ENCODE peak calls at places on chromosomes 5 and 9, in four cellular contexts. V is prostate gland, R is suprapubic skin, I is spleen. Z is an unnamed sample.

GRCh38 chr9:20255052-20255451 is 367.2 kb downstream of the MLLT3 start:
- DNase-seq in V (no peak), R (no peak), I (no peak), Z (no peak)

GRCh38 chr5:154002093-154002492 is 36.6 kb downstream of the FAM114A2 start:
- DNase-seq in V (no peak), R (no peak), I (no peak), Z (no peak)

GRCh38 chr9:36922548-36922947 is 111.5 kb downstream of the PAX5 start:
- DNase-seq in V (no peak), R (no peak), I (no peak), Z (no peak)

GRCh38 chr9:73348485-73348884 is 196.8 kb downstream of the ANXA1 start:
- DNase-seq in V (no peak), R (no peak), I (no peak), Z (no peak)

GRCh38 chr5:142422426-142422825 is 97.6 kb upstream of the SPRY4 start:
- DNase-seq in V (no peak), R (no peak), I (no peak), Z (no peak)

GRCh38 chr5:149063017-149063687 is at the start of gene SH3TC2:
- DNase-seq in V (peak), R (no peak), I (peak), Z (peak)

GRCh38 chr9:92771309-92771708 is 6.7 kb upstream of the BICD2 start:
- DNase-seq in V (no peak), R (no peak), I (no peak), Z (no peak)

GRCh38 chr5:149937610-149938009 is 7.0 kb downstream of the PDE6A start:
- DNase-seq in V (peak), R (no peak), I (no peak), Z (no peak)

GRCh38 chr9:4855861-4856260 is 63.1 kb downstream of the RCL1 start:
- DNase-seq in V (no peak), R (no peak), I (no peak), Z (peak)

GRCh38 chr9:77598510-77598909 is 49.6 kb downstream of the GNA14 start:
- DNase-seq in V (no peak), R (no peak), I (no peak), Z (no peak)

GRCh38 chr5:112933105-112933504 is 11.1 kb upstream of the REEP5 start:
- DNase-seq in V (no peak), R (no peak), I (no peak), Z (no peak)

GRCh38 chr9:79572891-79573696 is 1.3 kb downstream of the TLE4 start:
- DNase-seq in V (peak), R (peak), I (peak), Z (peak)

GRCh38 chr5:130216306-130216705 is 312.0 kb downstream of the CHSY3 start:
- DNase-seq in V (no peak), R (no peak), I (no peak), Z (no peak)

GRCh38 chr5:20305463-20305862 is 317.5 kb upstream of the CDH18 start:
- DNase-seq in V (no peak), R (no peak), I (no peak), Z (no peak)

GRCh38 chr5:149420509-149421371 is 41.6 kb upstream of the IL17B start:
- DNase-seq in V (no peak), R (peak), I (no peak), Z (no peak)

GRCh38 chr9:96040591-96041461 is 165.3 kb downstream of the ERCC6L2 start:
- DNase-seq in V (peak), R (no peak), I (no peak), Z (no peak)

GRCh38 chr5:91632871-91633270 is 249.8 kb upstream of the ARRDC3 start:
- DNase-seq in V (no peak), R (no peak), I (no peak), Z (no peak)

GRCh38 chr5:923473-923873 is 30.8 kb downstream of the TRIP13 start:
- DNase-seq in V (peak), R (peak), I (peak), Z (peak)

GRCh38 chr5:79858097-79858723 is 132.9 kb downstream of the MTX3 start:
- DNase-seq in V (peak), R (peak), I (peak), Z (peak)

GRCh38 chr5:73367650-73368049 is 80.9 kb downstream of the FOXD1 start:
- DNase-seq in V (no peak), R (no peak), I (no peak), Z (no peak)

GRCh38 chr5:73365301-73365853 is 83.2 kb downstream of the FOXD1 start:
- DNase-seq in V (no peak), R (no peak), I (no peak), Z (no peak)

GRCh38 chr5:73359395-73359794 is 89.2 kb downstream of the FOXD1 start:
- DNase-seq in V (no peak), R (no peak), I (no peak), Z (no peak)

GRCh38 chr5:73365990-73366667 is 82.4 kb downstream of the FOXD1 start:
- DNase-seq in V (no peak), R (no peak), I (no peak), Z (no peak)

GRCh38 chr5:73363911-73364730 is 84.5 kb downstream of the FOXD1 start:
- DNase-seq in V (no peak), R (no peak), I (no peak), Z (no peak)
- TF ChIP-seq CTCF in V (no peak), R (no peak), I (no peak), Z (no peak)

GRCh38 chr9:91164724-91165520 is 196.8 kb downstream of the AUH start:
- DNase-seq in V (no peak), R (peak), I (peak), Z (peak)
- TF ChIP-seq POLR2AphosphoS5 in V (no peak), R (no peak), I (peak), Z (peak)

GRCh38 chr5:97542469-97542868 is 359.4 kb upstream of the RIOK2 start:
- DNase-seq in V (no peak), R (no peak), I (no peak), Z (no peak)
- TF ChIP-seq CTCF in V (no peak), R (no peak), I (no peak), Z (no peak)

DNA sequence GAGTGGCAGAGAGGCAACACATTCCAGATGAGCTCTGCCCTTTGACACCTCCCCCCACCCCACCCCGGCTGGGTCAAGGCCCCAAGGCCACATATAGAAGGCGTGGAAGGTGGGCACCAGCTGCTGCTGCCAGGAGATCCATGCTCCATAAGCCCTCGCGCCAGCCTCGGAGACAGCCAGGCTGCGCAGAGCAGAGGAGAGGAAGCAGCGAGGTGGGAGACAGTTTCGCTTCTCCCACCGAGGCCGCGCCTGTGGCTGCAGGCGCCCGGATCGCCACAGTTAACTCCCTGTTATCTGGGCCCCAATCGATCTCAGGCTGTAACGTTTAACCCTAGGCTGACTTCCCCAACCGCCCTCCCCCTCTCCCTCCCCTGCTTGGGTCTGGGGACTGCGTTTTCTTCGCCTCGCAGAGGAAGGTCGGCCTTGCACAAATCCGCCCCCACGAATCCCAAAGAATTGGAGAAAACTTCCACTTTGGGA is 1.2 kb upstream of the CXXC5 start:
- DNase-seq in V (no peak), R (peak), I (peak), Z (peak)
- TF ChIP-seq POLR2AphosphoS5 in V (no peak), R (no peak), I (peak), Z (no peak)

Z was measured in transverse colon.